ENCODE peak calls at places on chromosomes 3 and 15, in five cellular contexts. D is ovary, T is Caco-2, W is A549, R is lower lobe of right lung. A is an unnamed sample. For H3K4me1, the result is how much of the 10 kb centered on the place peaks cover.

GRCh38 chr15:28944286-28944685 is 58.5 kb downstream of the APBA2 start:
- DNase-seq in D (no peak), T (no peak), W (no peak), R (no peak), A (no peak)

GRCh38 chr3:52685705-52686691 is at the start of the genes GNL3 and PBRM1:
- DNase-seq in D (peak), T (peak), W (peak), R (peak), A (peak)

GRCh38 chr3:138588445-138588844 is 5.6 kb downstream of the CEP70 start:
- DNase-seq in D (no peak), T (no peak), W (no peak), R (no peak), A (no peak)

GRCh38 chr3:73298243-73299183 is 237.1 kb downstream of the EBLN2 start:
- DNase-seq in D (no peak), T (no peak), W (no peak), R (no peak), A (no peak)

GRCh38 chr15:64596701-64597468 is 136.5 kb downstream of the ZNF609 start:
- DNase-seq in D (peak), T (no peak), W (no peak), R (no peak), A (peak)

GRCh38 chr3:66425032-66425431 is 75.8 kb downstream of the LRIG1 start:
- DNase-seq in D (peak), T (no peak), W (no peak), R (no peak), A (peak)

GRCh38 chr3:44848634-44849033 is 13.1 kb upstream of the TMEM42 start:
- DNase-seq in D (no peak), T (no peak), W (no peak), R (no peak), A (no peak)

GRCh38 chr3:39268554-39268910 is 11.3 kb downstream of the CX3CR1 start:
- DNase-seq in D (no peak), T (no peak), W (no peak), R (no peak), A (no peak)

GRCh38 chr15:38061856-38062649 is 127.6 kb downstream of the TMCO5A start:
- DNase-seq in D (no peak), T (no peak), W (no peak), R (no peak), A (no peak)

GRCh38 chr3:9327578-9327977 is 35.3 kb upstream of the THUMPD3 start:
- DNase-seq in D (no peak), T (no peak), W (no peak), R (no peak), A (no peak)

GRCh38 chr15:101192081-101192480 is 59.8 kb downstream of the CHSY1 start:
- DNase-seq in D (no peak), T (no peak), W (no peak), R (no peak), A (no peak)
- H3K4me1 ChIP-seq in D (under half), T (under half), W (under half), R (half or more), A (half or more)

GRCh38 chr3:23450806-23451205 is 247.7 kb downstream of the UBE2E2 start:
- DNase-seq in D (no peak), T (no peak), W (no peak), R (no peak), A (no peak)
- H3K4me1 ChIP-seq in D (under half), T (under half), W (under half), R (under half), A (under half)

DNA sequence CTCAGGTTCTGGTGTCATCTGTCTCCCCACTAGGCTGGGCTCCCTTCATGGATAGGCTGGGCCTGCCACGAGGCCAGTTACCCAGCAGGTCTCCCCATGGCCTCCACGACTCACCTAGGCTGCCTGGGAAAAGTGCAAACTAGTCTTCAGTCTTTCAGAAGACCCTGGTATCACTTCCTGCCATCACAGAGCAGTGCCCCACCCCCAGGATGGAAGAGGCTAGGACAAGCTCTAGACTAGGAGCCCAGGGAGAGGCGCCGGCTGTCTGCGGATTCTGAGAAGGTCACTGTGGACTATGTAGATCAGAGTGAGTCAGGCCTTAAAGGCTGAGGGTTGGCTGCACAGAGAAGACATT is 63.7 kb downstream of the CORO2B start:
- DNase-seq in D (no peak), T (no peak), W (no peak), R (no peak), A (no peak)
- H3K4me1 ChIP-seq in D (under half), T (under half), W (under half), R (under half), A (under half)

DNA sequence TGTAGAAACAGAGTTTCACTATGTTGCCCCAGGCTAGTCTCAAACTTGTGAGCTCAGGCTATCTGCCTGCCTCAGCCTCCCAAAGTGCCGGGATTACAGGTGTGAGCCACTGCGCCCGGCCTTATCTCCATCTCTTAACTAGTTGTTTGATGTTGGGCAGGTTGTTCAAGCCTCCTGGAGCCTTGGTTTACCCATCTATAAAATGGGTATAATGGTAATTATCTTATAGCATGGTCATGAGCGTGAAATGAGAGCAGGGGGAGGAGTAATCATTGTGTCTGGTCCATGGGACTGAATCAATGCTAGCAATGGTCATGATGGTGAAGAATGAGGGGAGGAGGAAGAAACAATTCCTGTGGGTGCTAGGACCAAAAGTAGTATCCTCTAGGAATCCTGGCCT is 32.0 kb downstream of the SMAD3 start:
- DNase-seq in D (no peak), T (no peak), W (no peak), R (no peak), A (no peak)
- H3K4me1 ChIP-seq in D (under half), T (under half), W (half or more), R (under half), A (under half)

DNA sequence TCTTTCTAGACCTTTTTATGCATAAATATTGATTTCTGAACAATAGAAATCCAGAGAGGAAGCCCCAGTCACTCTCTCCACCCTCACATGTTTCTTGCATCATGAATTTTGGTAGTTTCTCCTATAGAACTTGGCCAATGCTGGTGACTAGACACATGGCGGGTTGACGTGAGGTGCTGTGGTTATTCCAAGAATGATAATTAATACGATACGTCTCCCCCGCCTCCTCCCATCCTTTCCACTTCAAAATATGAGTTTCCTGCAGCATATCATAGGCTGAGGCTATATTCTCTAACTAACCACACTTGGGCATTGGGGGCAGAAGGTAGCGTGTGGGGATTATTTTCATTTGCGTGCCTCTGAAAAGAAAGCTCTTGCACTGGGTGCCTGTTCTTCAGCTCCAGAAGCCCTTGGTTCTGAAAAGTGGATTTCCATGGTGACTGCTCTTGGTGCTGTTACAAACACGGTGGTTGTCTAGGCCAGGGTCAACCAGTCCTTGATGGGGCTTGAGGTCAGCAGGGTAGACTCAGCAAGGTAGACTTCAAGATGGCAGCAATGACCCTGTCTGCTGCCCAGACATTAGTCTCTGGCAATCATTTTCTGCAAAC is 5.3 kb downstream of the TNFSF10 start:
- DNase-seq in D (no peak), T (no peak), W (no peak), R (no peak), A (no peak)
- H3K4me1 ChIP-seq in D (under half), T (under half), W (under half), R (half or more), A (under half)